ENCODE peak calls at places on chromosome 3, in six cellular contexts. P, H, J, E, M and W are unnamed samples.

GRCh38 chr3:120244834-120245225 is 40.2 kb downstream of the GPR156 start:
- DNase-seq in J (no peak), M (no peak), E (no peak), P (no peak), H (no peak), W (no peak)

GRCh38 chr3:32109256-32109655 is 2.8 kb downstream of the GPD1L start:
- DNase-seq in E (no peak), M (no peak), J (no peak), H (no peak), P (no peak), W (no peak)

GRCh38 chr3:48038971-48039481 is 22.8 kb upstream of the MAP4 start:
- DNase-seq in E (no peak), M (no peak), P (no peak), J (no peak), H (peak), W (no peak)

GRCh38 chr3:184359610-184360009 is 1.8 kb downstream of the CLCN2 start:
- DNase-seq in M (no peak), E (no peak), J (no peak), P (no peak), H (no peak), W (no peak)

GRCh38 chr3:86993704-86994103 is 2.8 kb upstream of the VGLL3 start:
- DNase-seq in E (no peak), H (no peak), J (no peak), M (no peak), P (no peak), W (no peak)

GRCh38 chr3:187027531-187027936 is 97.2 kb downstream of the ST6GAL1 start:
- DNase-seq in J (no peak), M (peak), H (no peak), E (no peak), P (no peak), W (no peak)

GRCh38 chr3:14451844-14452533 is 49.6 kb downstream of the SLC6A6 start:
- DNase-seq in M (no peak), J (no peak), E (no peak), H (peak), P (no peak), W (no peak)

GRCh38 chr3:121152573-121152972 is 244.6 kb downstream of the STXBP5L start:
- DNase-seq in P (no peak), M (no peak), E (no peak), J (no peak), H (peak), W (no peak)

GRCh38 chr3:133937756-133938601 is 42.3 kb upstream of the RAB6B start:
- DNase-seq in M (peak), P (no peak), J (no peak), E (no peak), H (no peak), W (no peak)

GRCh38 chr3:164306042-164306441 is 772.3 kb downstream of the SI start:
- DNase-seq in P (no peak), M (no peak), J (no peak), H (peak), E (no peak), W (no peak)

GRCh38 chr3:8576841-8577553 is 67.6 kb downstream of the SSUH2 start:
- DNase-seq in H (no peak), P (no peak), M (no peak), J (no peak), E (no peak), W (no peak)

GRCh38 chr3:169173231-169173630 is 490.3 kb downstream of the MECOM start:
- DNase-seq in H (no peak), E (no peak), P (no peak), M (no peak), J (no peak), W (no peak)

GRCh38 chr3:47556351-47556750 is 22.3 kb downstream of the CSPG5 start:
- DNase-seq in M (no peak), J (no peak), H (no peak), P (no peak), E (no peak), W (no peak)

DNA sequence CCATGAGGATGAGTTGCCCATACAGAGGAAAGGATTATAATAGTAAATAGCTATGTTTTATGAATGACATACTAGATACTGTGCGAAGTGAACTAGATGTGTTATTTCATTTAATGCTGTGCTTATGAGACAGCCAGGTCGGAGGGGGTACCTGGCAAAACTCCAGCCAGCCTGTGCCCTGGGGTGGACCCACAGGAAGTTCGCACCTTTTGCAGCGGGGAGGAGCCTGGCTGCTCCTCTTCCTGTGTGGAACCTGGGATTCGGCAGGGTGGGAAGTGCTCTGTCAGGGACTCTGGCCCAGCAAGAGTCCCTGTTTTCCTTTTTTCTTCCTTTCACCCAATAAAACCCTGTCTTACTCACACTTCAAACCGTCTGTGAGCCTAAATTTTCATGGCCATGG is 452.2 kb downstream of the IL5RA start:
- DNase-seq in E (no peak), M (no peak), J (no peak), P (no peak), H (no peak), W (no peak)
- TF ChIP-seq TAF1 in E (no peak), M (no peak), J (no peak), P (no peak), H (no peak), W (no peak)

GRCh38 chr3:131502530-131503327 is at the start of gene MRPL3:
- DNase-seq in H (peak), J (peak), E (peak), P (peak), M (peak), W (peak)
- TF ChIP-seq POLR2A in H (peak), J (peak), E (peak), P (peak), M (peak), W (peak)

DNA sequence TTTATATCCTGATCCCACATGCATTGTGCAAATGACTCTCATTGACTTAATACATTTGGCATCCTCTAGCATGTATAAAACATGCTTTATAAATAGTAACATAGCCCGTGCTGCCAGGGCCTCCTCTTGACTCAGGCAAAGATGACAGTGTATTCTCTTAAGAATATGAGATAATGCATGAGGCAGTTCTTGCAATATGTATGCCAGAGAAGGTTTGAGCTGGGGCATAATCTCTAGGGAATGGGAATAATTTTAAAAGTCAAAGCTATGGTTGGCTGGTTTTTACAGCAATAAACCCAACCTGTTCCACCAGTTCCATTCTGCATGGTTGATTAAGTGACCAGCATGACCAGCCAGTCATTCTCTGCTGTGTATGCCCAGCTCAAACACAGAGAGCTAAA is 179.0 kb upstream of the PFN2 start:
- DNase-seq in P (no peak), M (no peak), J (no peak), H (no peak), E (no peak), W (no peak)
- TF ChIP-seq POLR2AphosphoS5 in P (no peak), M (no peak), J (no peak), H (no peak), E (no peak), W (no peak)

GRCh38 chr3:10707089-10707983 is 108.7 kb upstream of the SLC6A11 start:
- DNase-seq in P (no peak), J (no peak), M (peak), H (no peak), E (no peak), W (no peak)

GRCh38 chr3:10700821-10701220 is 115.2 kb upstream of the SLC6A11 start:
- DNase-seq in J (no peak), M (no peak), P (no peak), E (no peak), H (no peak), W (no peak)

GRCh38 chr3:10706156-10707088 is 109.6 kb upstream of the SLC6A11 start:
- DNase-seq in H (no peak), M (no peak), P (no peak), J (no peak), E (no peak), W (no peak)

GRCh38 chr3:10703875-10704274 is 112.2 kb upstream of the SLC6A11 start:
- DNase-seq in J (no peak), H (no peak), M (peak), P (no peak), E (no peak), W (no peak)

DNA sequence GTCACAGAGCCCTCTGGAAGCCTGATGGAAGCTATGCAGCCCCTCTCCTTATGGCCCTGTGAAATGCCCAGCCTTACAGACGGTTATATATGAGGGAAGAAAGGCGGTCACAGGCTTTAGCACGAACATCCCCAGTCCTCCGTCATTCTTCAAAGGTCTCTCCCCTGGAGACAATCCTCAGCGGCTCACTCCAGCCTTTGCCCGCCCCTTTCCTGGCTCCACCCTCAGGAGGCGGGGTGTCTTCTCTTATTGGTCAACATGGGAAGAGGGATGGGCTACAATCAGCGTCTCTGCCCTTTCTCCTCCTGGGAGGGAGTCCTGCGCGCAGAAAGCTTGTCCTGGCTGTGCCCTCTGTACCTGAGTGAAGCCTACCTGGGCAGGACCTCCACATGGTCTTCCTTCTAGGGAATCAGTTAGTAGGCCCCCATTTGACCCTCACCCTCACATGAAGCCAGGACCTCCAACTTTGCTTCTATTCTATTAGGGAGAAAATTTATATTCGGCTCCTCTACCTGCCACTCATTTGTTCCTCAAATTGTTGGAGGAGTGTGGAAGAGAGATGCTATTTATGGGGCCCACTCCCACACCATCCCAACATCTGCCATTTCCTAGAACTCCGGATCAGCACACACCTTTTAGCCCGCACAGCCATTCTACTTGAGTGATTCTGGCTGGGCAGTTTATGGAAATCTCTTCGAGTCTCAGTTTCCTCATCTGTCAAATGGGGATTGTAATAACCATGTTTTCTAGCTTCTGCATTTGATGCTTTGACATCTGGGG is 112.9 kb upstream of the SLC6A11 start:
- DNase-seq in J (no peak), P (no peak), H (no peak), E (peak), M (peak), W (no peak)
- TF ChIP-seq TAF1 in J (no peak), P (no peak), H (no peak), E (no peak), M (no peak), W (no peak)

GRCh38 chr3:63861306-63861705 is 2.3 kb downstream of the THOC7 start:
- DNase-seq in M (no peak), E (no peak), P (no peak), J (no peak), H (no peak), W (no peak)

GRCh38 chr3:63862804-63863149 is 828 bp downstream of the THOC7 start:
- DNase-seq in J (no peak), M (no peak), P (peak), E (no peak), H (peak), W (no peak)

GRCh38 chr3:63867225-63867624 is 3.6 kb downstream of the ATXN7 start:
- DNase-seq in H (no peak), M (no peak), E (no peak), J (no peak), P (no peak), W (no peak)

GRCh38 chr3:63863150-63864007 is at the start of the genes ATXN7 and THOC7:
- DNase-seq in E (peak), P (peak), M (peak), J (no peak), H (peak), W (peak)

GRCh38 chr3:63864008-63864871 is 573 bp downstream of the ATXN7 start:
- DNase-seq in M (no peak), P (peak), E (peak), H (no peak), J (no peak), W (peak)
- TF ChIP-seq POLR2A in M (no peak), P (no peak), E (peak), H (peak), J (peak), W (peak)

DNA sequence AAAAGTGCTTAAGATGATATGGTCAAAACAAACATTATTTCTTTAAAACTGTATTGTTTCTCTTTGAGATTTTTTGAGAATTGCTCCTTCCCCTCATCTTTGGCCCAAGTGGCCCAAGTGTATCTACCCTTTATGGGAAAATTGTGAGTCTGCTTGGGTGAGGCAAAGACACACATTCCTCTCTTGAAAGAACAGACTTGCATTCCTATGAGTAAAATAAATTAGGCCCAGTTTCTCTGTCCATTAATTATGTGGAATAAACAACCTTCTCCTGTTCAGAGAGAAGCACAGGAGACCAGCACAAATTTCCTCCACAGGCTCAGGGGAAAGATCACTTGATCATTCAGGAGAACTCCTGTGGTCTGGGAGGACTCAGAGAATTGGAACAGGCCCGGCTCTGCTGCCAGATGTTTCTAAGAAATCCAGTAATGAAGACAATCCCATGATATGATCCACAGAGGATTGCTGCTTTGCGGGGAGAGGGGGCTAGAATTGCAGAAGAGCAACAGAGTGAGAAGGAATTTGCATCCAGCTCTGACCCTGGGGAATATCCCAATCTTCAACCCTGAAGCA is 53.9 kb upstream of the BOC start:
- DNase-seq in J (no peak), E (no peak), M (no peak), H (no peak), P (no peak), W (no peak)
- TF ChIP-seq POLR2AphosphoS5 in J (no peak), E (no peak), M (no peak), H (no peak), P (no peak), W (no peak)

DNA sequence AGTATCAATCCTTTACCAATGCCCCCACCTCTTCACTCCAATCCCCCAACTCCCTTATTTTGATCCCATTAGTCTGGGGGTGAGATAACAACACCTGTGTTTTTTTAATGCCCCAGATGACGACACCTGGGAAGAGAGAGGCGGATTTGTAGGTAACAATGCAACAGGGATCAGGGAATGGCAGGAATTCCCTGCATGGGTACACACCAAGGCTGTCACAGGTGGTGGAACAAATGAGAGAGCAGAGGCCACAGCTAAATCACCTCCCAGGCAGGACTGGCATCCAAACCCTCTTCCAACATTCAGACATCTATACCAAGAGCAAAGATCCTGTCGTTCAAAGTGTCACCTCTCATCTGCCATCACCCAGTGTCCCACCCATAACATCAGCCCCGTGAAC is 319.2 kb upstream of the TRIM42 start:
- DNase-seq in J (no peak), P (no peak), M (no peak), E (no peak), H (no peak), W (no peak)
- TF ChIP-seq TAF1 in J (no peak), P (no peak), M (no peak), E (no peak), H (no peak), W (no peak)